ENCODE peak calls at places on chromosomes 1 and 21, in six cellular contexts. K is HepG2, F is HCT116, B is GM23338, Q is GM12878, L is K562. N is an unnamed sample.

GRCh38 chr1:113949007-113949406 is 19.9 kb downstream of the HIPK1 start:
- DNase-seq in B (peak), F (no peak), Q (no peak), L (peak), K (no peak), N (peak)

GRCh38 chr1:226797151-226797550 is 58.1 kb upstream of the ITPKB start:
- DNase-seq in L (no peak), Q (no peak), F (no peak), K (no peak), B (no peak), N (no peak)

GRCh38 chr21:37886726-37887309 is 29.4 kb downstream of the KCNJ6 start:
- DNase-seq in L (no peak), F (no peak), K (no peak), Q (no peak), B (no peak), N (no peak)

GRCh38 chr1:61012365-61012764 is 70.0 kb upstream of the NFIA start:
- DNase-seq in F (no peak), B (no peak), K (no peak), Q (no peak), L (peak), N (no peak)

GRCh38 chr1:236837115-236837514 is 42.0 kb downstream of the MTR start:
- DNase-seq in L (no peak), K (no peak), F (no peak), B (no peak), Q (no peak), N (no peak)

GRCh38 chr1:13498553-13498952 is 15.2 kb downstream of the LRRC38 start:
- DNase-seq in K (no peak), Q (no peak), F (no peak), L (no peak), B (peak), N (no peak)

GRCh38 chr1:184387069-184387870 is 441 bp downstream of the C1orf21 start:
- DNase-seq in B (peak), L (no peak), K (no peak), Q (no peak), F (no peak), N (peak)

GRCh38 chr1:151837197-151837596 is 2.4 kb downstream of the C2CD4D start:
- DNase-seq in K (no peak), Q (no peak), L (no peak), B (no peak), F (no peak), N (no peak)

GRCh38 chr1:205301220-205301821 is 20.2 kb downstream of the NUAK2 start:
- DNase-seq in L (no peak), F (no peak), B (peak), K (peak), Q (no peak), N (no peak)

GRCh38 chr1:4510276-4510691 is 144.1 kb upstream of the AJAP1 start:
- DNase-seq in F (no peak), K (no peak), Q (no peak), L (no peak), B (no peak), N (no peak)

GRCh38 chr1:37765937-37766664 is 1.2 kb upstream of the EPHA10 start:
- DNase-seq in Q (no peak), L (peak), F (peak), K (no peak), B (peak), N (peak)

GRCh38 chr1:238892612-238893011 is 493.8 kb upstream of the CHRM3 start:
- DNase-seq in F (no peak), Q (no peak), B (no peak), L (no peak), K (no peak), N (no peak)

GRCh38 chr21:42624936-42625335 is 28.5 kb upstream of the PDE9A start:
- DNase-seq in Q (no peak), F (no peak), B (no peak), L (no peak), K (no peak), N (no peak)

GRCh38 chr1:117466761-117467160 is 99.5 kb downstream of the MAN1A2 start:
- DNase-seq in L (no peak), K (no peak), F (no peak), Q (no peak), B (no peak), N (no peak)

GRCh38 chr1:100769323-100769722 is 49.8 kb downstream of the VCAM1 start:
- DNase-seq in B (no peak), K (no peak), Q (no peak), L (no peak), F (no peak), N (no peak)

GRCh38 chr1:64979358-64979757 is 13.0 kb upstream of the JAK1 start:
- DNase-seq in K (no peak), Q (no peak), L (no peak), B (no peak), F (no peak), N (no peak)

GRCh38 chr1:30348147-30348546 is 375.2 kb downstream of the MATN1 start:
- DNase-seq in B (no peak), L (no peak), F (no peak), Q (no peak), K (no peak), N (no peak)

DNA sequence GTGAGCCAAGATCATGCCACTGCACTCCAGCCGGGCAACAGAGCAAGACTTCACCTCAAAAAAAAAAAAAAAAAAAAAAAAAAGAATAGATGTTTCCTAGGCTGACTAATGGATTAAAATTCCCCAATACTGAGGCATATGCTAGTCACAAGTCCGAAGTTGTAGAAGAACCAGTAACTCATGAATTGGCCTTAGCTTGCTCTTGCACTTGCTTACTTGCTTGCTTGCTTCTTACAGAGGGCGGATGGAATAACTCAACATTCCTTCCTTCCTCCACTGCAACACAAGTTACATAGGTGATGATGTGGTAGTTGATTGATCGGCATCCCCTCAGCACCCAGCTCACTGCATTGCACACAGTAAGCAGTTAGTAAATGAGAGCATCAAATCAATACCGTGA is 2.8 kb upstream of the TARS2 start:
- DNase-seq in B (no peak), Q (no peak), F (no peak), L (no peak), K (no peak), N (no peak)
- H2AFZ ChIP-seq in B (peak), Q (no peak), F (no peak), L (no peak), K (no peak), N (no peak)

GRCh38 chr21:25422610-25423608 is 184.4 kb downstream of the MRPL39 start:
- DNase-seq in L (no peak), B (no peak), K (no peak), F (no peak), Q (no peak), N (no peak)
- TF ChIP-seq REST in L (no peak), B (no peak), K (no peak), F (no peak), Q (no peak), N (no peak)

DNA sequence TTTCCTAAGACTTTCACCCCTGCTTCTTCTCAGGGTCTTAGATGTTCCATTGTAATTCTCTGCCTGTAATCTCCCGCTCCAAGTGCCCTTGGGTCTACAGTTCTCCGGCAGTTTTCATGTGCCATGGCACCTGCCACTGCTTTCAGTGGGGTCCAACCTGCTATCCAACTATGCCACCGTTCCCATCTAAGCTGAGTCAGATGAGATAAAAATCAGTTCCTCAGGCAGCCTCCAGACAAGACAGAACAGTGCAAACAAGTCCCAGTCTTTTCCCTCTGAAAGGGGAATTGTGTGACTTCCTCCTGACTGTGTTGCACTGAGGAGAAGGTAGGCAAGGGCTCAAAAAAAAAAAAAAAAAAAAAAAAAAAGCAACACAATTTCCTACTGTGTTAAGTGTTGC is 50.8 kb downstream of the EBNA1BP2 start:
- DNase-seq in L (no peak), F (no peak), K (no peak), B (no peak), Q (no peak), N (no peak)
- H2AFZ ChIP-seq in L (peak), F (no peak), K (no peak), B (no peak), Q (no peak), N (no peak)

GRCh38 chr1:160020196-160020595 is 11.6 kb downstream of the PIGM start:
- DNase-seq in F (no peak), L (no peak), K (no peak), B (no peak), Q (no peak), N (no peak)

GRCh38 chr1:160022330-160023310 is 9.2 kb downstream of the PIGM start:
- DNase-seq in Q (no peak), L (peak), K (no peak), F (no peak), B (no peak), N (no peak)

GRCh38 chr1:160021376-160022074 is 10.3 kb downstream of the PIGM start:
- DNase-seq in F (no peak), K (no peak), B (no peak), Q (no peak), L (no peak), N (no peak)

GRCh38 chr1:160017592-160017991 is 14.2 kb downstream of the PIGM start:
- DNase-seq in K (no peak), F (no peak), B (no peak), Q (no peak), L (no peak), N (no peak)

GRCh38 chr1:160018900-160019299 is 12.9 kb downstream of the PIGM start:
- DNase-seq in B (no peak), Q (no peak), L (no peak), F (no peak), K (no peak), N (no peak)
- TF ChIP-seq REST in B (no peak), Q (no peak), L (no peak), F (no peak), K (no peak), N (no peak)